ENCODE peak calls at places on chromosomes 13 and 19, in eight cellular contexts. X is frontal cortex; I is Daoy; Z is HT1080; A is NCI-H69; Y is DMS 273 treated with DMSO at 0.1 percent for 48 hours; B is ELR; Q is stimulated activated CD4-positive, alpha-beta T cell treated with anti-CD3 and anti-CD28 coated beads, Interleukin-4, amount 100 ng/mL, for 1 hour. F is an unnamed sample.
A peak's percentile ranks its signal among the peaks of the same experiment; 100 is the strongest.

GRCh38 chr13:28640861-28641599 is 17.9 kb upstream of the POMP start:
- DNase-seq in X (no peak), I (no peak), Z (no peak), A (no peak), Y (no peak), B (no peak), Q (no peak), F (no peak)

GRCh38 chr19:35913589-35913988 is 5.5 kb upstream of the TYROBP start:
- DNase-seq in X (no peak), I (peak; percentile 30), Z (peak; percentile 10), A (no peak), Y (no peak), B (peak; percentile 50), Q (no peak), F (peak; percentile 33)

GRCh38 chr19:10617409-10618121 is 7.8 kb upstream of the SLC44A2 start:
- DNase-seq in X (no peak), I (no peak), Z (peak; percentile 57), A (no peak), Y (no peak), B (peak; percentile 90), Q (no peak), F (peak; percentile 93)

GRCh38 chr19:4709440-4710280 is 14.0 kb downstream of the DPP9 start:
- DNase-seq in X (no peak), I (no peak), Z (no peak), A (no peak), Y (no peak), B (no peak), Q (no peak), F (peak; percentile 73)

GRCh38 chr19:33639034-33639681 is 17.4 kb downstream of the CHST8 start:
- DNase-seq in X (no peak), I (no peak), Z (no peak), A (peak; percentile 93), Y (no peak), B (no peak), Q (no peak), F (no peak)

GRCh38 chr13:23722726-23723453 is 152.7 kb downstream of the TNFRSF19 start:
- DNase-seq in X (no peak), I (no peak), Z (no peak), A (no peak), Y (no peak), B (no peak), Q (no peak), F (no peak)

GRCh38 chr19:41303941-41304340 is 6.0 kb upstream of the CCDC97 start:
- DNase-seq in X (no peak), I (no peak), Z (no peak), A (no peak), Y (no peak), B (no peak), Q (no peak), F (no peak)

GRCh38 chr19:6271251-6271650 is 8.5 kb downstream of the MLLT1 start:
- DNase-seq in X (no peak), I (no peak), Z (no peak), A (no peak), Y (no peak), B (peak; percentile 20), Q (no peak), F (peak; percentile 50)

GRCh38 chr13:43611631-43612416 is 174.9 kb downstream of the ENOX1 start:
- DNase-seq in X (no peak), I (no peak), Z (no peak), A (peak; percentile 11), Y (no peak), B (no peak), Q (no peak), F (no peak)

GRCh38 chr13:95185851-95186250 is 115.4 kb downstream of the ABCC4 start:
- DNase-seq in X (no peak), I (no peak), Z (no peak), A (no peak), Y (no peak), B (no peak), Q (peak; percentile 17), F (no peak)

GRCh38 chr13:103883152-103883551 is 816.9 kb upstream of the SLC10A2 start:
- DNase-seq in X (peak; percentile 19), I (peak; percentile 88), Z (peak; percentile 95), A (peak; percentile 63), Y (no peak), B (peak; percentile 86), Q (no peak), F (peak; percentile 99)

GRCh38 chr13:44402902-44403719 is 29.5 kb downstream of the SERP2 start:
- DNase-seq in X (no peak), I (no peak), Z (no peak), A (peak; percentile 80), Y (no peak), B (no peak), Q (no peak), F (no peak)

GRCh38 chr13:104683789-104684188 is 1617.6 kb upstream of the SLC10A2 start:
- DNase-seq in X (no peak), I (no peak), Z (no peak), A (no peak), Y (no peak), B (no peak), Q (no peak), F (no peak)

GRCh38 chr19:40604647-40605200 is 3.6 kb downstream of the LTBP4 start:
- DNase-seq in X (no peak), I (peak; percentile 63), Z (no peak), A (no peak), Y (no peak), B (no peak), Q (no peak), F (peak; percentile 13)

GRCh38 chr13:33069365-33069764 is 53.1 kb downstream of the KL start:
- DNase-seq in X (no peak), I (no peak), Z (peak; percentile 24), A (peak; percentile 17), Y (no peak), B (peak; percentile 22), Q (no peak), F (peak; percentile 15)

GRCh38 chr19:56245062-56245740 is 27.3 kb upstream of the EDDM13 start:
- DNase-seq in X (no peak), I (peak; percentile 21), Z (peak; percentile 60), A (no peak), Y (no peak), B (peak; percentile 60), Q (no peak), F (peak; percentile 29)

GRCh38 chr13:25292301-25292700 is 5.0 kb upstream of the MTMR6 start:
- DNase-seq in X (no peak), I (no peak), Z (peak; percentile 51), A (peak; percentile 22), Y (peak; percentile 97), B (peak; percentile 38), Q (no peak), F (peak; percentile 52)

GRCh38 chr13:104571161-104571889 is 1505.1 kb upstream of the SLC10A2 start:
- DNase-seq in X (peak; percentile 9), I (peak; percentile 58), Z (peak; percentile 91), A (peak; percentile 8), Y (no peak), B (peak; percentile 72), Q (no peak), F (peak; percentile 97)

GRCh38 chr13:95354680-95355487 is 53.6 kb upstream of the ABCC4 start:
- DNase-seq in X (no peak), I (no peak), Z (no peak), A (no peak), Y (no peak), B (no peak), Q (no peak), F (no peak)

GRCh38 chr19:8430650-8431049 is 14.1 kb upstream of the HNRNPM start:
- DNase-seq in X (no peak), I (no peak), Z (no peak), A (no peak), Y (no peak), B (no peak), Q (no peak), F (no peak)

GRCh38 chr13:49664606-49665005 is 26.7 kb downstream of the EBPL start:
- DNase-seq in X (no peak), I (no peak), Z (no peak), A (no peak), Y (no peak), B (no peak), Q (no peak), F (no peak)

GRCh38 chr19:11931051-11931450 is 6.1 kb downstream of the ZNF700 start:
- DNase-seq in X (no peak), I (no peak), Z (peak; percentile 44), A (no peak), Y (no peak), B (peak; percentile 37), Q (no peak), F (no peak)

GRCh38 chr13:40315416-40316064 is 350.9 kb downstream of the FOXO1 start:
- DNase-seq in X (no peak), I (peak; percentile 61), Z (peak; percentile 32), A (no peak), Y (no peak), B (no peak), Q (peak; percentile 53), F (peak; percentile 67)

GRCh38 chr19:14959263-14959662 is 18.0 kb downstream of the OR7C2 start:
- DNase-seq in X (no peak), I (no peak), Z (no peak), A (no peak), Y (no peak), B (no peak), Q (no peak), F (no peak)

GRCh38 chr13:110266983-110267382 is 40.0 kb downstream of the COL4A1 start:
- DNase-seq in X (no peak), I (no peak), Z (no peak), A (no peak), Y (no peak), B (no peak), Q (no peak), F (no peak)

GRCh38 chr13:114105351-114106225 is 26.8 kb downstream of the RASA3 start:
- DNase-seq in X (no peak), I (no peak), Z (no peak), A (no peak), Y (no peak), B (no peak), Q (no peak), F (no peak)

GRCh38 chr19:31838163-31838798 is 489.0 kb upstream of the TSHZ3 start:
- DNase-seq in X (no peak), I (peak; percentile 12), Z (no peak), A (no peak), Y (no peak), B (no peak), Q (no peak), F (no peak)

GRCh38 chr19:31664997-31665396 is 315.8 kb upstream of the TSHZ3 start:
- DNase-seq in X (no peak), I (no peak), Z (no peak), A (no peak), Y (no peak), B (no peak), Q (no peak), F (no peak)

GRCh38 chr13:73335226-73335625 is 276.4 kb downstream of the KLF5 start:
- DNase-seq in X (no peak), I (peak; percentile 28), Z (peak; percentile 84), A (no peak), Y (no peak), B (peak; percentile 94), Q (no peak), F (peak; percentile 91)

GRCh38 chr13:37365496-37365895 is 233.1 kb downstream of the POSTN start:
- DNase-seq in X (no peak), I (no peak), Z (no peak), A (no peak), Y (no peak), B (no peak), Q (no peak), F (no peak)

GRCh38 chr19:42149447-42150202 is 17.4 kb upstream of the POU2F2 start:
- DNase-seq in X (no peak), I (no peak), Z (no peak), A (no peak), Y (no peak), B (no peak), Q (no peak), F (no peak)

GRCh38 chr13:23707674-23708073 is 137.5 kb downstream of the TNFRSF19 start:
- DNase-seq in X (no peak), I (peak; percentile 21), Z (peak; percentile 38), A (peak; percentile 38), Y (no peak), B (peak; percentile 65), Q (no peak), F (peak; percentile 54)

GRCh38 chr13:51818771-51819511 is 15.0 kb upstream of the DHRS12 start:
- DNase-seq in X (no peak), I (peak; percentile 45), Z (peak; percentile 19), A (no peak), Y (no peak), B (no peak), Q (peak; percentile 67), F (no peak)

GRCh38 chr19:12365094-12365371 is 450 bp downstream of the ZNF442 start:
- DNase-seq in X (no peak), I (peak; percentile 13), Z (no peak), A (peak; percentile 55), Y (no peak), B (peak; percentile 49), Q (no peak), F (peak; percentile 37)